ENCODE peak calls at places on chromosomes 11 and 22, in seven cellular contexts. One of them, this sample, is unnamed.

GRCh38 chr11:16001899-16002426 is 354.4 kb downstream of the SOX6 start:
- DNase-seq in suprapubic skin: no peak
- DNase-seq in esophagus muscularis mucosa: no peak
- DNase-seq in transverse colon: peak
- DNase-seq in H1: no peak
- DNase-seq in A549: peak
- DNase-seq in sigmoid colon: no peak
- DNase-seq in this sample: peak

GRCh38 chr11:32511926-32512325 is 71.7 kb upstream of the EIF3M start:
- DNase-seq in sigmoid colon: no peak
- DNase-seq in H1: no peak
- DNase-seq in A549: no peak
- DNase-seq in esophagus muscularis mucosa: no peak
- DNase-seq in suprapubic skin: no peak
- DNase-seq in transverse colon: no peak
- DNase-seq in this sample: no peak

GRCh38 chr11:66814678-66815077 is 28.6 kb upstream of the RCE1 start:
- DNase-seq in esophagus muscularis mucosa: no peak
- DNase-seq in A549: no peak
- DNase-seq in sigmoid colon: no peak
- DNase-seq in H1: no peak
- DNase-seq in suprapubic skin: no peak
- DNase-seq in transverse colon: no peak
- DNase-seq in this sample: no peak

GRCh38 chr22:28479912-28480311 is 199.7 kb downstream of the TTC28 start:
- DNase-seq in A549: no peak
- DNase-seq in H1: no peak
- DNase-seq in suprapubic skin: no peak
- DNase-seq in esophagus muscularis mucosa: no peak
- DNase-seq in sigmoid colon: no peak
- DNase-seq in transverse colon: no peak
- DNase-seq in this sample: no peak

GRCh38 chr11:69386594-69387408 is 92.8 kb downstream of the MYEOV start:
- DNase-seq in H1: no peak
- DNase-seq in sigmoid colon: no peak
- DNase-seq in suprapubic skin: no peak
- DNase-seq in esophagus muscularis mucosa: no peak
- DNase-seq in A549: no peak
- DNase-seq in transverse colon: no peak
- DNase-seq in this sample: no peak

GRCh38 chr22:37486224-37486845 is at the start of gene MFNG:
- DNase-seq in sigmoid colon: peak
- DNase-seq in esophagus muscularis mucosa: no peak
- DNase-seq in suprapubic skin: peak
- DNase-seq in A549: peak
- DNase-seq in transverse colon: peak
- DNase-seq in H1: peak
- DNase-seq in this sample: peak

GRCh38 chr11:112662554-112662953 is 298.7 kb upstream of the NCAM1 start:
- DNase-seq in A549: no peak
- DNase-seq in sigmoid colon: no peak
- DNase-seq in suprapubic skin: no peak
- DNase-seq in transverse colon: no peak
- DNase-seq in H1: no peak
- DNase-seq in esophagus muscularis mucosa: no peak
- DNase-seq in this sample: no peak

GRCh38 chr11:122804796-122805195 is 33.5 kb upstream of the CRTAM start:
- DNase-seq in A549: no peak
- DNase-seq in suprapubic skin: no peak
- DNase-seq in sigmoid colon: no peak
- DNase-seq in H1: no peak
- DNase-seq in transverse colon: no peak
- DNase-seq in esophagus muscularis mucosa: no peak
- DNase-seq in this sample: no peak

GRCh38 chr22:23226497-23226850 is 46.2 kb downstream of the BCR start:
- DNase-seq in H1: no peak
- DNase-seq in sigmoid colon: no peak
- DNase-seq in suprapubic skin: no peak
- DNase-seq in A549: no peak
- DNase-seq in esophagus muscularis mucosa: no peak
- DNase-seq in transverse colon: no peak
- DNase-seq in this sample: no peak

GRCh38 chr11:7890417-7891179 is 40.5 kb downstream of the OR10A6 start:
- DNase-seq in esophagus muscularis mucosa: no peak
- DNase-seq in sigmoid colon: no peak
- DNase-seq in H1: no peak
- DNase-seq in A549: no peak
- DNase-seq in transverse colon: no peak
- DNase-seq in suprapubic skin: no peak
- DNase-seq in this sample: no peak

GRCh38 chr11:129611661-129612566 is 203.7 kb upstream of the TMEM45B start:
- DNase-seq in esophagus muscularis mucosa: peak
- DNase-seq in H1: no peak
- DNase-seq in A549: no peak
- DNase-seq in sigmoid colon: no peak
- DNase-seq in transverse colon: no peak
- DNase-seq in suprapubic skin: no peak
- DNase-seq in this sample: no peak

GRCh38 chr11:79439893-79440450 is 858 bp downstream of the TENM4 start:
- DNase-seq in suprapubic skin: peak
- DNase-seq in esophagus muscularis mucosa: no peak
- DNase-seq in A549: no peak
- DNase-seq in H1: peak
- DNase-seq in sigmoid colon: peak
- DNase-seq in transverse colon: no peak
- DNase-seq in this sample: no peak

GRCh38 chr22:43990044-43990443 is 34.1 kb upstream of the PARVB start:
- DNase-seq in A549: no peak
- DNase-seq in transverse colon: no peak
- DNase-seq in esophagus muscularis mucosa: no peak
- DNase-seq in sigmoid colon: peak
- DNase-seq in H1: no peak
- DNase-seq in suprapubic skin: no peak
- DNase-seq in this sample: no peak

GRCh38 chr11:1763336-1763795 is 361 bp downstream of the CTSD start:
- DNase-seq in esophagus muscularis mucosa: no peak
- DNase-seq in suprapubic skin: no peak
- DNase-seq in A549: no peak
- DNase-seq in sigmoid colon: no peak
- DNase-seq in H1: no peak
- DNase-seq in transverse colon: no peak
- DNase-seq in this sample: no peak

GRCh38 chr22:46803031-46803880 is 40.8 kb downstream of the TBC1D22A start:
- DNase-seq in sigmoid colon: peak
- DNase-seq in transverse colon: peak
- DNase-seq in A549: peak
- DNase-seq in suprapubic skin: peak
- DNase-seq in esophagus muscularis mucosa: no peak
- DNase-seq in H1: peak
- DNase-seq in this sample: peak

GRCh38 chr11:1086171-1087102 is 11.8 kb downstream of the MUC2 start:
- DNase-seq in A549: no peak
- DNase-seq in transverse colon: no peak
- DNase-seq in suprapubic skin: peak
- DNase-seq in sigmoid colon: peak
- DNase-seq in H1: no peak
- DNase-seq in esophagus muscularis mucosa: no peak
- DNase-seq in this sample: peak

GRCh38 chr22:39493759-39494158 is 8.3 kb upstream of the MIEF1 start:
- DNase-seq in suprapubic skin: no peak
- DNase-seq in A549: no peak
- DNase-seq in H1: no peak
- DNase-seq in transverse colon: no peak
- DNase-seq in sigmoid colon: no peak
- DNase-seq in esophagus muscularis mucosa: no peak
- DNase-seq in this sample: no peak

GRCh38 chr11:30206249-30206996 is 24.4 kb upstream of the FSHB start:
- DNase-seq in suprapubic skin: no peak
- DNase-seq in sigmoid colon: no peak
- DNase-seq in esophagus muscularis mucosa: no peak
- DNase-seq in H1: no peak
- DNase-seq in transverse colon: no peak
- DNase-seq in A549: no peak
- DNase-seq in this sample: no peak

GRCh38 chr22:23060612-23061400 is 9.5 kb upstream of the GNAZ start:
- DNase-seq in esophagus muscularis mucosa: peak
- DNase-seq in A549: no peak
- DNase-seq in transverse colon: no peak
- DNase-seq in suprapubic skin: peak
- DNase-seq in sigmoid colon: no peak
- DNase-seq in H1: no peak
- DNase-seq in this sample: peak

GRCh38 chr11:43920598-43921419 is 21.6 kb upstream of the C11orf96 start:
- DNase-seq in esophagus muscularis mucosa: peak
- DNase-seq in A549: peak
- DNase-seq in suprapubic skin: no peak
- DNase-seq in transverse colon: peak
- DNase-seq in sigmoid colon: peak
- DNase-seq in H1: no peak
- DNase-seq in this sample: peak
- TF ChIP-seq EP300 in esophagus muscularis mucosa: peak
- TF ChIP-seq EP300 in A549: peak
- TF ChIP-seq EP300 in suprapubic skin: peak
- TF ChIP-seq EP300 in transverse colon: peak
- TF ChIP-seq EP300 in sigmoid colon: peak
- TF ChIP-seq EP300 in H1: no peak
- TF ChIP-seq EP300 in this sample: peak

DNA sequence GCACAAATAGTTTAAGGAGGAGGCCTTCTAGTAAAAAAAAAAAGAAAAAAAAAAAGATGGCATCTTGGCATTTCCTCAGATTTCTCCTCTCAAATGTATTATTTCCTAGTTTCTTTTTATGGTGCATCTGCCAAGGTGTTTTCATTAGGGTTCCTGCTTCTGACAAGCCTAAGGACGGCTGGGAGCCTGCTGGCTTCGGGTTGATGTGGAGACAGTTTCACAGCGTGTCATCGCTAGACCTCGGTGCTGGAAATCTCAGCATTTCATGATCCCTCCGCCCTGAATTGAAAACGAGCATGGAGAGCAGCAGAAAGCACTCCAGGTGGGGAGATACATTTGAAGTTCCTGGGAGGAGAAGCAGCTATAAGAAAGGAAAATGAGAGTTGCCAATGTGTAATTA is 283.9 kb upstream of the CNTN5 start:
- DNase-seq in sigmoid colon: no peak
- DNase-seq in A549: no peak
- DNase-seq in esophagus muscularis mucosa: no peak
- DNase-seq in suprapubic skin: no peak
- DNase-seq in H1: no peak
- DNase-seq in transverse colon: no peak
- DNase-seq in this sample: no peak
- TF ChIP-seq EP300 in sigmoid colon: no peak
- TF ChIP-seq EP300 in A549: no peak
- TF ChIP-seq EP300 in esophagus muscularis mucosa: no peak
- TF ChIP-seq EP300 in suprapubic skin: no peak
- TF ChIP-seq EP300 in H1: no peak
- TF ChIP-seq EP300 in transverse colon: no peak
- TF ChIP-seq EP300 in this sample: no peak

GRCh38 chr22:29914165-29914564 is 31.2 kb downstream of the MTMR3 start:
- DNase-seq in H1: no peak
- DNase-seq in sigmoid colon: no peak
- DNase-seq in suprapubic skin: no peak
- DNase-seq in A549: no peak
- DNase-seq in transverse colon: no peak
- DNase-seq in esophagus muscularis mucosa: no peak
- DNase-seq in this sample: no peak

GRCh38 chr22:29912605-29913398 is 29.8 kb downstream of the MTMR3 start:
- DNase-seq in H1: no peak
- DNase-seq in sigmoid colon: no peak
- DNase-seq in esophagus muscularis mucosa: no peak
- DNase-seq in suprapubic skin: no peak
- DNase-seq in A549: peak
- DNase-seq in transverse colon: no peak
- DNase-seq in this sample: no peak

GRCh38 chr22:29916007-29916544 is 33.1 kb downstream of the MTMR3 start:
- DNase-seq in suprapubic skin: no peak
- DNase-seq in transverse colon: no peak
- DNase-seq in sigmoid colon: no peak
- DNase-seq in A549: no peak
- DNase-seq in H1: no peak
- DNase-seq in esophagus muscularis mucosa: no peak
- DNase-seq in this sample: no peak

GRCh38 chr22:29914991-29915390 is 32.0 kb downstream of the MTMR3 start:
- DNase-seq in H1: no peak
- DNase-seq in esophagus muscularis mucosa: no peak
- DNase-seq in suprapubic skin: no peak
- DNase-seq in transverse colon: no peak
- DNase-seq in A549: no peak
- DNase-seq in sigmoid colon: no peak
- DNase-seq in this sample: no peak

DNA sequence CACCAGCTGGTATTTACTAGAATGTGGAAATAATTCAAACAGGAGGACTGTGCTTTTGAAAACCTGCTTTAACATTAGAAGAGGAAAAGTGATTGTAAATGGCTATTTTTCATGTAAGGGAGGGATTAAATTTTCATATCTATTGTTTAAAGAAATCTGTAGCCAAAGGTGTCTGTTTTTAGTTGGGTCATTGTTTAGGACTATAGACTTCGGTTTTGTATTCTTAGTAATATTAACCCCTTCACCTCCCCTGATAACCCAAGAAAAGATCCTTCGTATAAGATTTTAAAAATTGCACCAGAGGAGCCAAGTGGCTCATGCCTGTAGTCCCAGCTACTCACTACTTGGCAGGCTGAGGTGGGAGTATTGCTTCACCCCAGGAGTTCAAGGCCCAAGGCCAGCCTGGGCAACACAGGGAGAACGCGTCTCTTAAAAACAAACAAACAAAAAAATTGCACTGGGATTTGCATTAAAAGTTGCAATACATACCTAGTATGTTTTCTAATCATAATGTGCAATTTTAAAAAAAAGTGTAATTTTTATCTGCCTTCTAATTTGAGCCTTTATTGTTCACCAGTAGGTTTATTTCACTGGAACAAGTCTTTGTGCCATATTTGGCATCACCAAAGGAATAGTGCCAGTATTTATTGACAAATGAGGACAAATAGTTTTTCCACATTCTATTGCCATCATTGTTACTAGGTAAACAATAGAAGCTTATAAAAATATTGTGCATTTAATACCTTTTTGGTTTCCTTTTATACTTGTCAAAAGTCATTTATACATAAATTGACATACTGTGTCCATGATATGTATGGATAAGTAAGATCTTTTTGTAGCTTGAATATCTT is 34.3 kb downstream of the MTMR3 start:
- DNase-seq in A549: no peak
- DNase-seq in H1: no peak
- DNase-seq in sigmoid colon: peak
- DNase-seq in suprapubic skin: peak
- DNase-seq in esophagus muscularis mucosa: no peak
- DNase-seq in transverse colon: no peak
- DNase-seq in this sample: no peak
- TF ChIP-seq EP300 in A549: no peak
- TF ChIP-seq EP300 in H1: no peak
- TF ChIP-seq EP300 in sigmoid colon: no peak
- TF ChIP-seq EP300 in suprapubic skin: no peak
- TF ChIP-seq EP300 in esophagus muscularis mucosa: no peak
- TF ChIP-seq EP300 in transverse colon: no peak
- TF ChIP-seq EP300 in this sample: no peak

DNA sequence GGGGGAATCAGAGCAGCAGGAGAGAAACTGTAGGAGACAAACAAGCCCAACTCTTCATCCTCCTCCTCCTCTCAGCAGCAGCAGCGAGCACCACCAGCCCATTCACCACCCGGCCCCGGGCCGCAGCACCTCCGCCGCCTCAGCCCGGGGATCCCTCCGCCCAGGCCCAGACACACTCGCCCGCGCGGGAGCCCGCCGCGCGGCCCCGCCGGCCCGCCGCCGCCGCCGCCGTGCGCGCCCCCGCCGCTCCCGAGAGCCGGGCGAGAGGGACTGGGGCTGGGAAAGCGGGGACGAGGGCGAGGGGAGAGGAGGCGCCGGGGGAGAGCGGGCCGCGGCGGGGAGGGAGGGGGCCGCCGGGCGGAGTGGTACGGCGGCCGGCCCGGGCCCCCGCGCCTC is at the start of gene PHF21A:
- DNase-seq in A549: peak
- DNase-seq in sigmoid colon: peak
- DNase-seq in suprapubic skin: peak
- DNase-seq in esophagus muscularis mucosa: peak
- DNase-seq in transverse colon: peak
- DNase-seq in H1: peak
- DNase-seq in this sample: peak
- TF ChIP-seq EP300 in A549: no peak
- TF ChIP-seq EP300 in sigmoid colon: no peak
- TF ChIP-seq EP300 in suprapubic skin: no peak
- TF ChIP-seq EP300 in esophagus muscularis mucosa: no peak
- TF ChIP-seq EP300 in transverse colon: no peak
- TF ChIP-seq EP300 in H1: no peak
- TF ChIP-seq EP300 in this sample: no peak

This sample was measured in stomach.